ENCODE peak calls at places on chromosomes 4 and X, in five cellular contexts. One of them, this sample, is unnamed.

GRCh38 chr4:24537025-24537424 is 47.3 kb downstream of the DHX15 start:
- DNase-seq in GM23248: no peak
- DNase-seq in cardiac muscle cell: no peak
- DNase-seq in fibroblast of pulmonary artery: no peak
- DNase-seq in OCI-LY7: no peak
- DNase-seq in this sample: no peak

GRCh38 chrX:107978080-107978479 is 4.1 kb downstream of the TEX13B start:
- DNase-seq in GM23248: no peak
- DNase-seq in cardiac muscle cell: no peak
- DNase-seq in fibroblast of pulmonary artery: no peak
- DNase-seq in OCI-LY7: no peak
- DNase-seq in this sample: no peak

GRCh38 chrX:31934842-31935241 is 863.0 kb upstream of the FTHL17 start:
- DNase-seq in GM23248: no peak
- DNase-seq in cardiac muscle cell: no peak
- DNase-seq in fibroblast of pulmonary artery: no peak
- DNase-seq in OCI-LY7: no peak
- DNase-seq in this sample: no peak

GRCh38 chrX:23784487-23785301 is 1.7 kb downstream of the SAT1 start:
- DNase-seq in GM23248: peak
- DNase-seq in cardiac muscle cell: no peak
- DNase-seq in fibroblast of pulmonary artery: peak
- DNase-seq in OCI-LY7: peak
- DNase-seq in this sample: peak

GRCh38 chr4:128225148-128225547 is 62.5 kb downstream of the PGRMC2 start:
- DNase-seq in GM23248: peak
- DNase-seq in cardiac muscle cell: peak
- DNase-seq in fibroblast of pulmonary artery: peak
- DNase-seq in OCI-LY7: no peak
- DNase-seq in this sample: peak

GRCh38 chr4:98710831-98711230 is 52.4 kb upstream of the TSPAN5 start:
- DNase-seq in GM23248: peak
- DNase-seq in cardiac muscle cell: no peak
- DNase-seq in fibroblast of pulmonary artery: peak
- DNase-seq in OCI-LY7: no peak
- DNase-seq in this sample: peak

GRCh38 chrX:46317158-46317557 is 228.1 kb downstream of the ZNF674 start:
- DNase-seq in GM23248: no peak
- DNase-seq in cardiac muscle cell: no peak
- DNase-seq in fibroblast of pulmonary artery: no peak
- DNase-seq in OCI-LY7: no peak
- DNase-seq in this sample: no peak

GRCh38 chrX:19168609-19169008 is 46.3 kb upstream of the ADGRG2 start:
- DNase-seq in GM23248: no peak
- DNase-seq in cardiac muscle cell: no peak
- DNase-seq in fibroblast of pulmonary artery: no peak
- DNase-seq in OCI-LY7: no peak
- DNase-seq in this sample: no peak

GRCh38 chr4:85475631-85476233 is 782 bp downstream of the ARHGAP24 start:
- DNase-seq in GM23248: peak
- DNase-seq in cardiac muscle cell: peak
- DNase-seq in fibroblast of pulmonary artery: peak
- DNase-seq in OCI-LY7: no peak
- DNase-seq in this sample: peak

GRCh38 chr4:104073245-104073644 is 353.5 kb upstream of the TACR3 start:
- DNase-seq in GM23248: no peak
- DNase-seq in cardiac muscle cell: no peak
- DNase-seq in fibroblast of pulmonary artery: no peak
- DNase-seq in OCI-LY7: no peak
- DNase-seq in this sample: no peak

GRCh38 chrX:6226646-6227444 is 1.8 kb downstream of the NLGN4X start:
- DNase-seq in GM23248: no peak
- DNase-seq in cardiac muscle cell: peak
- DNase-seq in fibroblast of pulmonary artery: no peak
- DNase-seq in OCI-LY7: no peak
- DNase-seq in this sample: no peak

GRCh38 chr4:54192811-54193210 is 36.3 kb upstream of the PDGFRA start:
- DNase-seq in GM23248: no peak
- DNase-seq in cardiac muscle cell: no peak
- DNase-seq in fibroblast of pulmonary artery: no peak
- DNase-seq in OCI-LY7: no peak
- DNase-seq in this sample: no peak

GRCh38 chr4:75724867-75725724 is 719 bp downstream of the USO1 start:
- DNase-seq in GM23248: peak
- DNase-seq in cardiac muscle cell: peak
- DNase-seq in fibroblast of pulmonary artery: peak
- DNase-seq in OCI-LY7: peak
- DNase-seq in this sample: peak

GRCh38 chrX:19554786-19555185 is 39.5 kb upstream of the MAP3K15 start:
- DNase-seq in GM23248: peak
- DNase-seq in cardiac muscle cell: no peak
- DNase-seq in fibroblast of pulmonary artery: peak
- DNase-seq in OCI-LY7: no peak
- DNase-seq in this sample: peak

GRCh38 chr4:53702334-53703266 is 111.3 kb upstream of the LNX1 start:
- DNase-seq in GM23248: peak
- DNase-seq in cardiac muscle cell: peak
- DNase-seq in fibroblast of pulmonary artery: peak
- DNase-seq in OCI-LY7: peak
- DNase-seq in this sample: peak

GRCh38 chr4:155703486-155704227 is 37.0 kb downstream of the GUCY1A1 start:
- DNase-seq in GM23248: peak
- DNase-seq in cardiac muscle cell: no peak
- DNase-seq in fibroblast of pulmonary artery: no peak
- DNase-seq in OCI-LY7: no peak
- DNase-seq in this sample: no peak

GRCh38 chr4:101649790-101650450 is 140.6 kb upstream of the BANK1 start:
- DNase-seq in GM23248: peak
- DNase-seq in cardiac muscle cell: peak
- DNase-seq in fibroblast of pulmonary artery: peak
- DNase-seq in OCI-LY7: no peak
- DNase-seq in this sample: peak

GRCh38 chr4:183733181-183733580 is 74.1 kb downstream of the TRAPPC11 start:
- DNase-seq in GM23248: no peak
- DNase-seq in cardiac muscle cell: no peak
- DNase-seq in fibroblast of pulmonary artery: no peak
- DNase-seq in OCI-LY7: no peak
- DNase-seq in this sample: no peak

GRCh38 chr4:183728223-183729068 is 69.4 kb downstream of the TRAPPC11 start:
- DNase-seq in GM23248: no peak
- DNase-seq in cardiac muscle cell: no peak
- DNase-seq in fibroblast of pulmonary artery: no peak
- DNase-seq in OCI-LY7: no peak
- DNase-seq in this sample: no peak

GRCh38 chr4:183729430-183730328 is 70.6 kb downstream of the TRAPPC11 start:
- DNase-seq in GM23248: peak
- DNase-seq in cardiac muscle cell: no peak
- DNase-seq in fibroblast of pulmonary artery: peak
- DNase-seq in OCI-LY7: no peak
- DNase-seq in this sample: peak

GRCh38 chr4:183727482-183727881 is 68.4 kb downstream of the TRAPPC11 start:
- DNase-seq in GM23248: no peak
- DNase-seq in cardiac muscle cell: no peak
- DNase-seq in fibroblast of pulmonary artery: no peak
- DNase-seq in OCI-LY7: no peak
- DNase-seq in this sample: no peak

DNA sequence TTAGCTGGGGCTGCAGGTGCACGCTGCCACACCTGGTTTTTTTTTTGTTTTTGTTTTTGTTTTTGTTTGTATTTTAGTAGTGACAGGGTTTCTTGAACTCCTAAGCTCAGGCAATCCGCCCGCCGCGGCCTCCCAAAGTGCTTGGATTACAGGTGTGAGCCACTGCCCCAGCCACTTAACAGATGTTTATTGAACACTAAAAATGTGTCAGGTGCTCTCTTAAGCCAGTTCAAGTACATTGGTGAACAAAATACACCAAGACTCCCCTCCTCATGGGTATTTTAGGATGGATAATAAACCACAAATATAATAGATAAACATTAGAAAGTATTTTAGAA is 69.9 kb downstream of the TRAPPC11 start:
- DNase-seq in GM23248: no peak
- DNase-seq in cardiac muscle cell: no peak
- DNase-seq in fibroblast of pulmonary artery: no peak
- DNase-seq in OCI-LY7: no peak
- DNase-seq in this sample: no peak
- H3K4me3 ChIP-seq in GM23248: no peak
- H3K4me3 ChIP-seq in cardiac muscle cell: no peak
- H3K4me3 ChIP-seq in fibroblast of pulmonary artery: no peak
- H3K4me3 ChIP-seq in OCI-LY7: no peak
- H3K4me3 ChIP-seq in this sample: no peak

DNA sequence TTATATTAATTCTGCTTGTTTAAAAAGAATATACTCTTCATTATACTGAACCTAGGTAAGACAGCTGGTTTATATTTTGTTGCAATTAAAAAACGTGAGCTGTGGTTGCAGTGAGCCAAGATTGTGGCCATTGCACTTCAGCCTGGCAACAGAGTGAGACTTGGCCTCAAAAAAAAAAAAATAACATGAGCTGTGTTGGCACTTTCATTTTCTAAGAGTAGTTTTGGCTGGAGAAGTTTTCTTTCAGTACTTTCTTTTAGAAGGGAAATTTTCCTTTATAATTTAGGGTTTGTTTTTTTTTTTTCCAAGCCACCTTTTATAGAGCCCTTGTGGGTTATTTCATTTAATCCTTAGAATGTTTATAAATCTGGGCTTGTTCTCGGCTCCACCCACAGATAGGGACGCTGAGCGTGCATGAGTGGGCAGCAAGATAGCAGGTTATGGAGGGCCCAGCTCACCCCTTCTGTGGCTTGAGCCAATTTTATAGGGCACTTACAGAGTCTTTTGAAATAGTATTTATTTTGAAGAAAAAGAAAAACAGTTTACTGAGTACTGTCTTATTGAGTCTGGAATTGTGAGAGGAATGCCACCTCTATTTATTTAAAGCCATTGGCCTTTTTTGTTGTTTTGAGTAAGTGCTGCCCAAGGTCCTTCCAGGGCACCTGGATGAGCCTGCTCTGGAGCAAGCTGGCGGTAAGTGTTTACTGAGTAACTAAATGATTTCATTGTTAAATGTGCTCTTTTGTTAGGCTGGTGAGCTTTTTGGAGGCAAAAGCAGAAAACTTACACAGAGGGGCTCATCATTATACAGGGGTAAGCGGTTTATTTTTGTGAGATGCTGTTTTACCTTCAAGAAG is 60.9 kb downstream of the HTT start:
- DNase-seq in GM23248: peak
- DNase-seq in cardiac muscle cell: no peak
- DNase-seq in fibroblast of pulmonary artery: peak
- DNase-seq in OCI-LY7: no peak
- DNase-seq in this sample: no peak
- H3K4me3 ChIP-seq in GM23248: no peak
- H3K4me3 ChIP-seq in cardiac muscle cell: no peak
- H3K4me3 ChIP-seq in fibroblast of pulmonary artery: no peak
- H3K4me3 ChIP-seq in OCI-LY7: no peak
- H3K4me3 ChIP-seq in this sample: no peak

GRCh38 chrX:150574824-150575409 is 6.5 kb downstream of the MTM1 start:
- DNase-seq in GM23248: no peak
- DNase-seq in cardiac muscle cell: no peak
- DNase-seq in fibroblast of pulmonary artery: no peak
- DNase-seq in OCI-LY7: peak
- DNase-seq in this sample: no peak

GRCh38 chrX:150572206-150572605 is 3.8 kb downstream of the MTM1 start:
- DNase-seq in GM23248: peak
- DNase-seq in cardiac muscle cell: no peak
- DNase-seq in fibroblast of pulmonary artery: no peak
- DNase-seq in OCI-LY7: no peak
- DNase-seq in this sample: no peak

GRCh38 chrX:150577174-150577573 is 8.8 kb downstream of the MTM1 start:
- DNase-seq in GM23248: no peak
- DNase-seq in cardiac muscle cell: no peak
- DNase-seq in fibroblast of pulmonary artery: no peak
- DNase-seq in OCI-LY7: no peak
- DNase-seq in this sample: no peak

GRCh38 chrX:150573702-150574101 is 5.3 kb downstream of the MTM1 start:
- DNase-seq in GM23248: no peak
- DNase-seq in cardiac muscle cell: no peak
- DNase-seq in fibroblast of pulmonary artery: no peak
- DNase-seq in OCI-LY7: peak
- DNase-seq in this sample: no peak

DNA sequence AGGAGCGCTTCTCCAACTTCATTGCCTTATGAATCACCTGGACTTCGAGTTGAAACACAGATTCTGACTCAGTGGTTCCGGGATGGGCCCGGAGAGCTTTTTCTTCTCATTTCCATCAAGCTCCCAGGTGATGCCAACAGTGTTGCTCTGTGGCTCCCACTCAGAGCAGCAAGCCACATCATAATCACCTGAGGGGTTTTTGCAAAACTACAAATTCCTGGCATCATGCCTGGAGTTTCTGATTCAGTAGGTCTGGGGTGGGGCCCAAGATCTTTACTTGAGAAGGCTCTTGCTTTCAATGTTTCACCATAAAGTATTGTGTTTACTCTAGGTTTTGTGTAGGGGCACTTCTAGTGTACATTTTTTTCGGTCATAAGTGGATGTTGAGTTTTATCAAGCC is 7.0 kb downstream of the MTM1 start:
- DNase-seq in GM23248: peak
- DNase-seq in cardiac muscle cell: no peak
- DNase-seq in fibroblast of pulmonary artery: peak
- DNase-seq in OCI-LY7: no peak
- DNase-seq in this sample: peak
- H3K4me3 ChIP-seq in GM23248: no peak
- H3K4me3 ChIP-seq in cardiac muscle cell: no peak
- H3K4me3 ChIP-seq in fibroblast of pulmonary artery: no peak
- H3K4me3 ChIP-seq in OCI-LY7: peak
- H3K4me3 ChIP-seq in this sample: no peak

GRCh38 chr4:159400782-159401712 is 298.2 kb downstream of the RAPGEF2 start:
- DNase-seq in GM23248: peak
- DNase-seq in cardiac muscle cell: no peak
- DNase-seq in fibroblast of pulmonary artery: peak
- DNase-seq in OCI-LY7: no peak
- DNase-seq in this sample: peak
- H3K4me3 ChIP-seq in GM23248: peak
- H3K4me3 ChIP-seq in cardiac muscle cell: no peak
- H3K4me3 ChIP-seq in fibroblast of pulmonary artery: no peak
- H3K4me3 ChIP-seq in OCI-LY7: no peak
- H3K4me3 ChIP-seq in this sample: no peak